ENCODE peak calls at places on chromosomes 11 and 22, in four cellular contexts. V, M, B and E are unnamed samples.

GRCh38 chr11:121372671-121373429 is 79.3 kb upstream of the SORL1 start:
- DNase-seq in V (no peak), M (no peak), B (no peak), E (no peak)

GRCh38 chr11:48172818-48173609 is 43.6 kb upstream of the OR4B1 start:
- DNase-seq in M (peak), B (no peak), V (peak), E (peak)

GRCh38 chr22:36757608-36758220 is 18.2 kb downstream of the IFT27 start:
- DNase-seq in V (peak), B (peak), M (peak), E (peak)

GRCh38 chr11:72724021-72724561 is 28.1 kb downstream of the ARAP1 start:
- DNase-seq in M (peak), B (no peak), V (no peak), E (no peak)

GRCh38 chr11:13000721-13001120 is 8.4 kb upstream of the RASSF10 start:
- DNase-seq in B (no peak), M (no peak), V (no peak), E (peak)

GRCh38 chr11:110311783-110312578 is 15.6 kb upstream of the RDX start:
- DNase-seq in M (no peak), V (peak), B (no peak), E (peak)

GRCh38 chr11:76670475-76671235 is at the start of gene LRRC32:
- DNase-seq in M (peak), B (peak), V (peak), E (no peak)

GRCh38 chr11:3147257-3147619 is 17.9 kb downstream of the OSBPL5 start:
- DNase-seq in B (peak), V (peak), M (peak), E (no peak)

GRCh38 chr11:69536406-69536805 is 54.9 kb downstream of the LINC01488 start:
- DNase-seq in V (no peak), M (no peak), B (peak), E (no peak)

GRCh38 chr22:19586922-19587684 is 62.9 kb upstream of the CLDN5 start:
- DNase-seq in V (no peak), M (no peak), B (no peak), E (no peak)

GRCh38 chr11:10038916-10039315 is 255.1 kb downstream of the SBF2 start:
- DNase-seq in V (peak), B (no peak), M (no peak), E (no peak)

GRCh38 chr11:59429924-59430516 is 3.8 kb upstream of the OR5A2 start:
- DNase-seq in B (no peak), V (peak), M (no peak), E (peak)

GRCh38 chr22:23154461-23154860 is 9.2 kb downstream of the RAB36 start:
- DNase-seq in V (no peak), M (no peak), B (no peak), E (no peak)

GRCh38 chr22:22164541-22165272 is 79.9 kb upstream of the VPREB1 start:
- DNase-seq in M (no peak), B (no peak), V (no peak), E (no peak)

GRCh38 chr11:81267246-81267645 is 1466.4 kb downstream of the FAM181B start:
- DNase-seq in M (no peak), V (no peak), B (no peak), E (no peak)

GRCh38 chr22:40443675-40444482 is 73.5 kb downstream of the SGSM3 start:
- DNase-seq in B (peak), V (peak), M (no peak), E (no peak)

GRCh38 chr11:30586251-30587144 is at the start of gene MPPED2:
- DNase-seq in B (peak), M (peak), V (no peak), E (peak)

GRCh38 chr11:77411238-77411637 is 62.7 kb downstream of the PAK1 start:
- DNase-seq in M (peak), B (no peak), V (peak), E (peak)

GRCh38 chr11:103800406-103801114 is 235.9 kb upstream of the DDI1 start:
- DNase-seq in V (no peak), B (peak), M (peak), E (no peak)

GRCh38 chr22:19233189-19233661 is 54.7 kb upstream of the SLC25A1 start:
- DNase-seq in M (no peak), V (no peak), B (no peak), E (no peak)

GRCh38 chr22:39546889-39547586 is 14.5 kb upstream of the RPS19BP1 start:
- DNase-seq in M (no peak), V (peak), B (no peak), E (peak)